ENCODE peak calls at places on chromosome 12, in five cellular contexts. O, U, M, E and S are unnamed samples.
A peak's percentile ranks its signal among the peaks of the same experiment; 100 is the strongest.

GRCh38 chr12:58889557-58889956 is 30.7 kb downstream of the LRIG3 start:
- DNase-seq in O (no peak), M (no peak), U (no peak), E (no peak), S (no peak)

GRCh38 chr12:75724913-75725312 is 213.5 kb upstream of the KRR1 start:
- DNase-seq in M (no peak), E (no peak), O (peak; percentile 90), U (peak; percentile 97), S (no peak)

GRCh38 chr12:69405466-69405865 is 45.9 kb downstream of the YEATS4 start:
- DNase-seq in M (no peak), U (peak; percentile 98), E (no peak), O (peak; percentile 96), S (no peak)

GRCh38 chr12:127809236-127809635 is 457.7 kb upstream of the TMEM132C start:
- DNase-seq in U (peak; percentile 90), O (peak; percentile 88), M (no peak), E (no peak), S (no peak)

GRCh38 chr12:3273409-3273853 is 196.3 kb downstream of the TSPAN9 start:
- DNase-seq in M (no peak), U (no peak), E (no peak), O (peak; percentile 43), S (no peak)

GRCh38 chr12:123860369-123860768 is 98.3 kb downstream of the DNAH10 start:
- DNase-seq in O (no peak), M (no peak), E (no peak), U (no peak), S (no peak)

GRCh38 chr12:8629486-8630033 is 16.9 kb upstream of the AICDA start:
- DNase-seq in E (no peak), O (no peak), M (no peak), U (peak; percentile 56), S (peak; percentile 79)

GRCh38 chr12:19539836-19540235 is 100.5 kb downstream of the AEBP2 start:
- DNase-seq in U (no peak), M (no peak), E (no peak), O (no peak), S (no peak)

GRCh38 chr12:51661199-51661598 is 70.2 kb downstream of the SCN8A start:
- DNase-seq in O (peak; percentile 27), E (no peak), U (no peak), M (no peak), S (no peak)

GRCh38 chr12:131415781-131416180 is 295.1 kb upstream of the SFSWAP start:
- DNase-seq in O (no peak), M (no peak), E (no peak), U (no peak), S (no peak)

GRCh38 chr12:81105687-81106086 is 27.8 kb downstream of the ACSS3 start:
- DNase-seq in U (no peak), E (no peak), M (no peak), O (no peak), S (no peak)

GRCh38 chr12:109464642-109465351 is 12.3 kb downstream of the KCTD10 start:
- DNase-seq in O (no peak), M (no peak), E (no peak), U (peak; percentile 63), S (no peak)

GRCh38 chr12:52193991-52194390 is 2.2 kb upstream of the KRT80 start:
- DNase-seq in U (peak; percentile 41), E (no peak), M (no peak), O (no peak), S (no peak)

GRCh38 chr12:54544743-54545142 is 4.7 kb upstream of the PDE1B start:
- DNase-seq in E (no peak), M (no peak), U (no peak), O (no peak), S (no peak)

GRCh38 chr12:101230547-101230946 is 20.5 kb upstream of the SLC5A8 start:
- DNase-seq in E (no peak), O (peak; percentile 70), M (no peak), U (peak; percentile 14), S (no peak)

GRCh38 chr12:69886715-69887114 is 61.7 kb downstream of the MYRFL start:
- DNase-seq in E (no peak), O (no peak), M (no peak), U (no peak), S (no peak)

GRCh38 chr12:6201775-6202292 is 1.6 kb downstream of the CD9 start:
- DNase-seq in M (no peak), U (no peak), O (no peak), E (no peak), S (no peak)

GRCh38 chr12:6199531-6200265 is 502 bp upstream of the CD9 start:
- DNase-seq in M (peak; percentile 38), E (peak; percentile 35), O (no peak), U (peak; percentile 52), S (peak; percentile 39)

GRCh38 chr12:6202331-6202730 is 2.1 kb downstream of the CD9 start:
- DNase-seq in U (no peak), O (no peak), M (no peak), E (no peak), S (no peak)

GRCh38 chr12:6200266-6201198 is at the start of gene CD9:
- DNase-seq in E (peak; percentile 59), O (peak; percentile 57), U (peak; percentile 49), M (no peak), S (peak; percentile 74)

DNA sequence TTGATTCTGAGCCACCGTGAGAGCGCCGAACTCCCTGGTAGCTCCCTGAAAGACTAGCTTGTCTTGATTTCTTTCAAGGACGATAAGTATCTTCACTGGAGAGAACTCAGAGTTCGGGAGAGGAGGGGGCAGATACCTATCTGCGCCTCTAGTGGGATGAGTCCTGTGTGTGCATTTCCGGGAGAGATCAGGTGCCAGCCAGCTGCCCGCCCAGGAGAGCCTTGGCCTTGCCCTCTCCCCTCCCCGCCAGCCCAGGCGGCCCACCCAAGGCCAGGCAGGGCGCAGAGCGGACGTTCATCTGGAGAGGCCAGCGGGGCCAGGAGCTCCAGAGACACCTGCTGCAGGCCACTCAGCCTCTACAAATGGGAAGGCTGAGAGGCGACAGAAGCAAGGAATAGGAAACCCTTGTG is 1.0 kb downstream of the CD9 start:
- DNase-seq in U (no peak), E (peak; percentile 17), O (no peak), M (no peak), S (no peak)
- TF ChIP-seq CTCF in U (no peak), E (no peak), O (no peak), M (no peak), S (no peak)

GRCh38 chr12:42180990-42181611 is 36.4 kb upstream of the GXYLT1 start:
- DNase-seq in E (no peak), U (no peak), M (no peak), O (peak; percentile 16), S (no peak)
- TF ChIP-seq CTCF in E (no peak), U (no peak), M (no peak), O (no peak), S (no peak)

GRCh38 chr12:102918840-102919239 is 1.8 kb upstream of the PAH start:
- DNase-seq in M (no peak), O (no peak), U (no peak), E (no peak), S (no peak)

GRCh38 chr12:102920271-102920670 is 3.2 kb upstream of the PAH start:
- DNase-seq in M (no peak), O (no peak), U (no peak), E (no peak), S (no peak)

GRCh38 chr12:102916252-102917025 is 605 bp downstream of the PAH start:
- DNase-seq in U (no peak), E (no peak), O (no peak), M (no peak), S (no peak)

GRCh38 chr12:102913453-102914226 is 3.4 kb downstream of the PAH start:
- DNase-seq in M (no peak), O (no peak), U (no peak), E (no peak), S (no peak)

GRCh38 chr12:102917026-102917787 is at the start of gene PAH:
- DNase-seq in U (no peak), M (peak; percentile 17), O (no peak), E (peak; percentile 36), S (peak; percentile 22)
- TF ChIP-seq CTCF in U (no peak), M (peak; percentile 41), O (no peak), E (no peak), S (no peak)

GRCh38 chr12:46354111-46354798 is 18.3 kb downstream of the SLC38A2 start:
- DNase-seq in E (peak; percentile 24), O (no peak), M (no peak), U (no peak), S (no peak)

GRCh38 chr12:46354799-46355194 is 17.8 kb downstream of the SLC38A2 start:
- DNase-seq in U (no peak), E (no peak), O (no peak), M (no peak), S (no peak)

GRCh38 chr12:46349253-46349652 is 23.3 kb downstream of the SLC38A2 start:
- DNase-seq in E (no peak), O (no peak), U (no peak), M (no peak), S (no peak)

GRCh38 chr12:46351861-46352595 is 20.5 kb downstream of the SLC38A2 start:
- DNase-seq in E (no peak), M (no peak), O (no peak), U (peak; percentile 28), S (no peak)

DNA sequence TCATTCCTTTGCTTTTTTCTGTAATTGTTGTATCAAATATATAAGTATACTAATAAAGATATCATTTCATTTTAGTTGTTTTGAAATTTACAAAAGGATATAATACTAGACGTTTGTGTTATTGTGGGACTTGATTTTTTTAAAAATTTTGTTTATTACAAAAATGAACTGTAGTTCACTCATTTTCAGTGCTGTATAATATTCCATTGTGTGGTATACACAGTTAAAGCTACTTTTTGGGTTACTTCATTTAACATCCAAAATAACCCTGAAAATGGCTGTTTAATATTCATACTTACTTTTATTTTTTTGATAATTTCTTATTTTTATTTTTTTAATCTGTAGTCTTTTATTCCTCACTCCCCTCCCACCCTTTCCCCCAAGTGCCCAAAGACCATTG is 21.4 kb downstream of the SLC38A2 start:
- DNase-seq in O (no peak), M (no peak), E (no peak), U (no peak), S (no peak)
- TF ChIP-seq CTCF in O (no peak), M (no peak), E (no peak), U (no peak), S (no peak)

GRCh38 chr12:112985655-112986290 is 7.5 kb downstream of the OAS2 start:
- DNase-seq in U (no peak), O (no peak), M (no peak), E (no peak), S (no peak)
- TF ChIP-seq CTCF in U (no peak), O (no peak), M (no peak), E (no peak), S (no peak)

DNA sequence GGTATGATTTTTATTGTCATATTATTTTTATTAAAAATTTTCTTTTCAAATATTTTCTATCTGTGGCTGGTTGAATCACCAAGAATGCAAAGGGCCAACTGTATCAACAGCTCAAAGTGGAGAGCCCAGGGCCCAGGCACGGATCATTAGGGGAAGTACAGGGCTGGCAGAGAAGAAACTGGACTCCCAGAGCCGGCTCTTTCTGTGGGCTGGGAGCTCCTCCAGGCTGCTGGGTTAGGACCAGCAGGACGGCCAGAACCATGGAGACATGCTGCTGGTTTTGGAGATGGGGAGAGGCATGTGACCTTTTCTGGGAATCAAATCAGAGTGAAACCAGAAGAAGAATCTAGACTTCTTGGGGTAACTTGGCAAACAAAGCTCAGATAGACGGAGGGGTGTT is 220.5 kb downstream of the CACNA1C start:
- DNase-seq in O (peak; percentile 68), U (peak; percentile 90), E (no peak), M (no peak), S (no peak)
- TF ChIP-seq CTCF in O (peak; percentile 63), U (peak; percentile 69), E (no peak), M (no peak), S (no peak)